ENCODE peak calls at places on chromosomes 2 and 18, in nine cellular contexts. O is central memory CD8-positive, alpha-beta T cell; R is activated CD8-positive, alpha-beta T cell treated with anti-CD3 and anti-CD28 coated beads for 36 hours; W is left cardiac atrium; J is naive B cell; A is pancreas; Q is natural killer cell treated with Interleukin-12 subunit alpha and Interleukin-12 subunit beta and Interleukin-15 and Interleukin-18, amount 100 ng/mL, for 72 hours; G is Panc1; M is activated naive CD8-positive, alpha-beta T cell treated with anti-CD3 and anti-CD28 coated beads, Interleukin-2, amount 50 U/mL, for 24 hours. B is an unnamed sample.

GRCh38 chr2:241354668-241355658 is 1.1 kb upstream of the FARP2 start:
- ATAC-seq in W (peak), A (peak), Q (peak), J (no peak), G (peak), R (peak), O (peak), M (peak), B (peak)

GRCh38 chr2:127313359-127313758 is 19.4 kb upstream of the ERCC3 start:
- ATAC-seq in G (no peak), A (no peak), J (peak), W (no peak), Q (no peak), M (no peak), O (no peak), R (no peak), B (peak)

GRCh38 chr2:40187054-40187453 is 264.8 kb downstream of the SLC8A1 start:
- ATAC-seq in G (no peak), Q (no peak), M (no peak), J (no peak), W (no peak), A (no peak), R (no peak), O (no peak), B (no peak)

GRCh38 chr2:100320547-100321180 is 1.6 kb downstream of the LONRF2 start:
- ATAC-seq in A (peak), G (peak), W (peak), R (no peak), O (no peak), M (no peak), J (no peak), Q (no peak), B (no peak)

GRCh38 chr18:62201870-62202269 is 14.8 kb downstream of the RELCH start:
- ATAC-seq in W (no peak), M (no peak), R (no peak), O (no peak), A (peak), Q (no peak), J (no peak), G (no peak), B (no peak)

GRCh38 chr2:165436559-165436958 is 32.9 kb upstream of the CSRNP3 start:
- ATAC-seq in Q (no peak), G (no peak), M (no peak), R (no peak), O (no peak), A (no peak), J (no peak), W (no peak), B (no peak)

GRCh38 chr2:148653437-148653836 is 8.9 kb downstream of the EPC2 start:
- ATAC-seq in G (no peak), W (no peak), R (peak), A (no peak), O (no peak), M (peak), Q (no peak), J (peak), B (peak)

GRCh38 chr2:98515571-98515927 is 70.9 kb downstream of the INPP4A start:
- ATAC-seq in M (no peak), G (no peak), J (no peak), O (no peak), Q (no peak), W (no peak), A (no peak), R (no peak), B (no peak)

GRCh38 chr2:85954192-85954900 is 65.6 kb upstream of the ST3GAL5 start:
- ATAC-seq in W (no peak), A (no peak), J (no peak), M (no peak), R (no peak), O (no peak), Q (no peak), G (no peak), B (no peak)

GRCh38 chr2:186493564-186494085 is 7.6 kb downstream of the ZC3H15 start:
- ATAC-seq in W (no peak), A (no peak), J (no peak), G (no peak), Q (no peak), R (no peak), O (no peak), M (no peak), B (no peak)

GRCh38 chr2:111905990-111906735 is 7.8 kb downstream of the MERTK start:
- ATAC-seq in O (no peak), A (no peak), G (peak), W (peak), M (no peak), J (peak), Q (no peak), R (no peak), B (peak)

GRCh38 chr2:126506786-126507185 is 149.2 kb upstream of the GYPC start:
- ATAC-seq in R (no peak), W (no peak), O (no peak), Q (no peak), M (no peak), A (no peak), J (no peak), G (no peak), B (no peak)

GRCh38 chr2:134375935-134376334 is 122.1 kb downstream of the MGAT5 start:
- ATAC-seq in W (peak), Q (no peak), A (peak), J (no peak), G (no peak), R (no peak), M (no peak), O (no peak), B (no peak)

GRCh38 chr2:41441958-41442357 is 605.9 kb upstream of the PKDCC start:
- ATAC-seq in A (no peak), Q (no peak), J (no peak), M (no peak), O (no peak), R (no peak), G (no peak), W (no peak), B (no peak)

GRCh38 chr2:179987916-179988315 is 19.2 kb downstream of the CWC22 start:
- ATAC-seq in G (no peak), O (no peak), W (no peak), Q (no peak), J (no peak), R (no peak), M (no peak), A (no peak), B (no peak)

GRCh38 chr2:32591669-32592463 is 36.0 kb upstream of the TTC27 start:
- ATAC-seq in J (no peak), Q (peak), G (no peak), A (peak), M (peak), W (no peak), O (peak), R (peak), B (no peak)

GRCh38 chr2:27042985-27043634 is 8.4 kb upstream of the AGBL5 start:
- ATAC-seq in O (no peak), R (no peak), W (no peak), A (no peak), J (no peak), Q (no peak), G (no peak), M (no peak), B (no peak)

GRCh38 chr2:138819964-138820363 is 39.8 kb upstream of the NXPH2 start:
- ATAC-seq in M (no peak), W (no peak), R (no peak), G (no peak), Q (no peak), J (no peak), O (no peak), A (no peak), B (no peak)

GRCh38 chr18:23716516-23716915 is 27.3 kb downstream of the LAMA3 start:
- ATAC-seq in M (no peak), A (no peak), W (peak), R (no peak), O (no peak), J (no peak), Q (no peak), G (no peak), B (no peak)

GRCh38 chr2:148519013-148519412 is 125.5 kb upstream of the EPC2 start:
- ATAC-seq in R (no peak), M (no peak), G (no peak), A (no peak), W (no peak), O (no peak), J (no peak), Q (no peak), B (no peak)

GRCh38 chr18:76914796-76915195 is 92.4 kb downstream of the ZNF236 start:
- ATAC-seq in Q (no peak), O (no peak), J (no peak), M (no peak), R (no peak), W (no peak), G (no peak), A (no peak), B (no peak)

GRCh38 chr2:223909048-223909741 is 35.9 kb downstream of the WDFY1 start:
- ATAC-seq in Q (no peak), G (no peak), A (no peak), M (no peak), W (peak), O (no peak), J (no peak), R (no peak), B (no peak)

GRCh38 chr2:15965564-15966019 is 25.2 kb downstream of the MYCN start:
- ATAC-seq in Q (peak), M (peak), G (no peak), J (peak), W (no peak), O (peak), A (no peak), R (peak), B (peak)

GRCh38 chr2:215951558-215951957 is 61.8 kb downstream of the MREG start:
- ATAC-seq in G (no peak), R (no peak), M (no peak), A (no peak), W (no peak), O (no peak), J (no peak), Q (no peak), B (no peak)

GRCh38 chr18:27213123-27213717 is 28.1 kb upstream of the CHST9 start:
- ATAC-seq in R (no peak), G (no peak), J (no peak), M (no peak), Q (no peak), O (no peak), A (no peak), W (no peak), B (no peak)

GRCh38 chr2:168234407-168235085 is 12.8 kb downstream of the STK39 start:
- ATAC-seq in R (peak), Q (peak), J (no peak), M (peak), G (no peak), W (no peak), O (peak), A (no peak), B (no peak)

GRCh38 chr18:39599251-39599650 is 2033.7 kb upstream of the CELF4 start:
- ATAC-seq in G (no peak), J (no peak), O (no peak), Q (no peak), W (no peak), A (no peak), M (no peak), R (no peak), B (no peak)

GRCh38 chr2:105576050-105576439 is 168.7 kb upstream of the NCK2 start:
- ATAC-seq in M (no peak), G (peak), O (no peak), J (no peak), A (peak), W (peak), Q (no peak), R (no peak), B (no peak)

B was measured in stimulated activated memory B cell treated with anti-CD40 and anti-IgM and Interleukin-4, amounts not matched to agents 10 μg/mL and 1 μg/mL and 100 μg/mL, for 72 hours.